ENCODE peak calls at places on chromosomes 2 and 18, in eight cellular contexts. One of them, this sample, is unnamed.

GRCh38 chr2:71631411-71631931 is 178.1 kb downstream of the DYSF start:
- DNase-seq in right atrium auricular region: no peak
- DNase-seq in ovary: no peak
- DNase-seq in small intestine: no peak
- DNase-seq in NT2/D1: no peak
- DNase-seq in A673: no peak
- DNase-seq in trophoblast cell: no peak
- DNase-seq in SJSA1: peak; percentile 63
- DNase-seq in this sample: no peak

GRCh38 chr2:105502625-105503334 is 103.9 kb upstream of the FHL2 start:
- DNase-seq in right atrium auricular region: no peak
- DNase-seq in ovary: no peak
- DNase-seq in small intestine: no peak
- DNase-seq in NT2/D1: peak; percentile 40
- DNase-seq in A673: no peak
- DNase-seq in trophoblast cell: no peak
- DNase-seq in SJSA1: no peak
- DNase-seq in this sample: no peak

GRCh38 chr2:44184106-44184505 is 15.4 kb downstream of the PPM1B start:
- DNase-seq in right atrium auricular region: no peak
- DNase-seq in ovary: no peak
- DNase-seq in small intestine: peak; percentile 15
- DNase-seq in NT2/D1: no peak
- DNase-seq in A673: no peak
- DNase-seq in trophoblast cell: no peak
- DNase-seq in SJSA1: no peak
- DNase-seq in this sample: no peak

GRCh38 chr2:233919938-233920337 is 2.8 kb downstream of the TRPM8 start:
- DNase-seq in right atrium auricular region: no peak
- DNase-seq in ovary: no peak
- DNase-seq in small intestine: no peak
- DNase-seq in NT2/D1: no peak
- DNase-seq in A673: peak; percentile 58
- DNase-seq in trophoblast cell: no peak
- DNase-seq in SJSA1: no peak
- DNase-seq in this sample: no peak

GRCh38 chr2:163692611-163693482 is 43.0 kb downstream of the FIGN start:
- DNase-seq in right atrium auricular region: no peak
- DNase-seq in ovary: no peak
- DNase-seq in small intestine: no peak
- DNase-seq in NT2/D1: no peak
- DNase-seq in A673: no peak
- DNase-seq in trophoblast cell: no peak
- DNase-seq in SJSA1: peak; percentile 25
- DNase-seq in this sample: no peak

GRCh38 chr2:53859354-53860159 is at the start of gene GPR75:
- DNase-seq in right atrium auricular region: no peak
- DNase-seq in ovary: peak; percentile 58
- DNase-seq in small intestine: peak; percentile 9
- DNase-seq in NT2/D1: no peak
- DNase-seq in A673: no peak
- DNase-seq in trophoblast cell: no peak
- DNase-seq in SJSA1: no peak
- DNase-seq in this sample: peak; percentile 64

GRCh38 chr2:148577845-148578492 is 66.6 kb upstream of the EPC2 start:
- DNase-seq in right atrium auricular region: no peak
- DNase-seq in ovary: no peak
- DNase-seq in small intestine: no peak
- DNase-seq in NT2/D1: peak; percentile 81
- DNase-seq in A673: no peak
- DNase-seq in trophoblast cell: no peak
- DNase-seq in SJSA1: no peak
- DNase-seq in this sample: no peak

GRCh38 chr2:212858496-212858895 is 292.9 kb downstream of the IKZF2 start:
- DNase-seq in right atrium auricular region: no peak
- DNase-seq in ovary: no peak
- DNase-seq in small intestine: no peak
- DNase-seq in NT2/D1: no peak
- DNase-seq in A673: no peak
- DNase-seq in trophoblast cell: no peak
- DNase-seq in SJSA1: no peak
- DNase-seq in this sample: no peak

GRCh38 chr18:79064228-79064627 is 5.0 kb upstream of the ATP9B start:
- DNase-seq in right atrium auricular region: no peak
- DNase-seq in ovary: no peak
- DNase-seq in small intestine: no peak
- DNase-seq in NT2/D1: no peak
- DNase-seq in A673: no peak
- DNase-seq in trophoblast cell: no peak
- DNase-seq in SJSA1: no peak
- DNase-seq in this sample: no peak

GRCh38 chr18:11035814-11036213 is 113.6 kb downstream of the PIEZO2 start:
- DNase-seq in right atrium auricular region: no peak
- DNase-seq in ovary: no peak
- DNase-seq in small intestine: no peak
- DNase-seq in NT2/D1: no peak
- DNase-seq in A673: no peak
- DNase-seq in trophoblast cell: no peak
- DNase-seq in SJSA1: no peak
- DNase-seq in this sample: no peak

GRCh38 chr18:68803371-68803770 is 5.5 kb downstream of the CCDC102B start:
- DNase-seq in right atrium auricular region: no peak
- DNase-seq in ovary: no peak
- DNase-seq in small intestine: no peak
- DNase-seq in NT2/D1: no peak
- DNase-seq in A673: peak; percentile 37
- DNase-seq in trophoblast cell: no peak
- DNase-seq in SJSA1: no peak
- DNase-seq in this sample: peak; percentile 26

GRCh38 chr2:144198116-144198515 is 321.8 kb downstream of the ZEB2 start:
- DNase-seq in right atrium auricular region: no peak
- DNase-seq in ovary: no peak
- DNase-seq in small intestine: peak; percentile 80
- DNase-seq in NT2/D1: no peak
- DNase-seq in A673: peak; percentile 45
- DNase-seq in trophoblast cell: peak; percentile 24
- DNase-seq in SJSA1: peak; percentile 12
- DNase-seq in this sample: no peak

GRCh38 chr2:113974727-113975126 is 84.8 kb downstream of the ACTR3 start:
- DNase-seq in right atrium auricular region: no peak
- DNase-seq in ovary: no peak
- DNase-seq in small intestine: no peak
- DNase-seq in NT2/D1: no peak
- DNase-seq in A673: no peak
- DNase-seq in trophoblast cell: no peak
- DNase-seq in SJSA1: no peak
- DNase-seq in this sample: no peak

GRCh38 chr2:232485333-232485756 is 2.3 kb downstream of the ECEL1 start:
- DNase-seq in right atrium auricular region: no peak
- DNase-seq in ovary: no peak
- DNase-seq in small intestine: no peak
- DNase-seq in NT2/D1: no peak
- DNase-seq in A673: no peak
- DNase-seq in trophoblast cell: no peak
- DNase-seq in SJSA1: no peak
- DNase-seq in this sample: no peak

GRCh38 chr2:119659601-119660342 is 19.2 kb upstream of the TMEM177 start:
- DNase-seq in right atrium auricular region: no peak
- DNase-seq in ovary: no peak
- DNase-seq in small intestine: peak; percentile 49
- DNase-seq in NT2/D1: no peak
- DNase-seq in A673: peak; percentile 54
- DNase-seq in trophoblast cell: peak; percentile 61
- DNase-seq in SJSA1: peak; percentile 16
- DNase-seq in this sample: peak; percentile 63

DNA sequence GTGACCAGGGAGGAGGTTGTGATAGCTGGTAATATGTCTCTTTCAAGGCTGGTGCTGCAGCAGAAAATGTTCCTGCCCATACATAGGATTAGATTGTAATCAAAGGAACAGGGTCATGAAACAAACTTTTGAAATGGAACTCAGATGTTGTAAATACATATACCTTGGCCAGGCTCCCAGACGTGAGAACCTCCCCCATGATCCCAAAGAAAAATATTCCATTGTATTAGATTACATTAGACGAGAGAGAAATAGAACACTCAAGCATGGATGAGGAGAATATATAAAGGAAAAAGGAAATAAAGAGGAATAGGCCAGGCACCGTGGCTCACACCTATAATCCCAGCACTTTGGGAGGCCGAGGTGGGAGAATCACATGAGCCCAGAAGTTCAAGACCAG is 52.6 kb downstream of the RPL37A start:
- DNase-seq in right atrium auricular region: no peak
- DNase-seq in ovary: no peak
- DNase-seq in small intestine: peak; percentile 53
- DNase-seq in NT2/D1: no peak
- DNase-seq in A673: no peak
- DNase-seq in trophoblast cell: no peak
- DNase-seq in SJSA1: no peak
- DNase-seq in this sample: peak; percentile 57
- H3K4me1 ChIP-seq in right atrium auricular region: no peaks in the 10 kb centered on the region
- H3K4me1 ChIP-seq in ovary: peaks cover 9% of the 10 kb centered on the region
- H3K4me1 ChIP-seq in small intestine: no peaks in the 10 kb centered on the region
- H3K4me1 ChIP-seq in NT2/D1: peaks cover 5% of the 10 kb centered on the region
- H3K4me1 ChIP-seq in A673: peaks cover 54% of the 10 kb centered on the region
- H3K4me1 ChIP-seq in trophoblast cell: peaks cover 6% of the 10 kb centered on the region
- H3K4me1 ChIP-seq in SJSA1: peaks cover 16% of the 10 kb centered on the region
- H3K4me1 ChIP-seq in this sample: peaks cover 41% of the 10 kb centered on the region

GRCh38 chr2:16629044-16629443 is 36.6 kb downstream of the CYRIA start:
- DNase-seq in right atrium auricular region: no peak
- DNase-seq in ovary: no peak
- DNase-seq in small intestine: no peak
- DNase-seq in NT2/D1: no peak
- DNase-seq in A673: no peak
- DNase-seq in trophoblast cell: no peak
- DNase-seq in SJSA1: no peak
- DNase-seq in this sample: no peak
- H3K4me1 ChIP-seq in right atrium auricular region: no peaks in the 10 kb centered on the region
- H3K4me1 ChIP-seq in ovary: peaks cover 30% of the 10 kb centered on the region
- H3K4me1 ChIP-seq in small intestine: no peaks in the 10 kb centered on the region
- H3K4me1 ChIP-seq in NT2/D1: peaks cover 6% of the 10 kb centered on the region
- H3K4me1 ChIP-seq in A673: peaks cover 100% of the 10 kb centered on the region
- H3K4me1 ChIP-seq in trophoblast cell: peaks cover 8% of the 10 kb centered on the region
- H3K4me1 ChIP-seq in SJSA1: no peaks in the 10 kb centered on the region
- H3K4me1 ChIP-seq in this sample: peaks cover 11% of the 10 kb centered on the region

GRCh38 chr2:172437419-172438063 is 10.2 kb downstream of the ITGA6 start:
- DNase-seq in right atrium auricular region: no peak
- DNase-seq in ovary: no peak
- DNase-seq in small intestine: peak; percentile 5
- DNase-seq in NT2/D1: no peak
- DNase-seq in A673: no peak
- DNase-seq in trophoblast cell: no peak
- DNase-seq in SJSA1: no peak
- DNase-seq in this sample: no peak

GRCh38 chr2:172435608-172435911 is 8.2 kb downstream of the ITGA6 start:
- DNase-seq in right atrium auricular region: no peak
- DNase-seq in ovary: no peak
- DNase-seq in small intestine: no peak
- DNase-seq in NT2/D1: no peak
- DNase-seq in A673: no peak
- DNase-seq in trophoblast cell: no peak
- DNase-seq in SJSA1: no peak
- DNase-seq in this sample: no peak

GRCh38 chr2:172434821-172435607 is 7.6 kb downstream of the ITGA6 start:
- DNase-seq in right atrium auricular region: no peak
- DNase-seq in ovary: no peak
- DNase-seq in small intestine: peak; percentile 59
- DNase-seq in NT2/D1: peak; percentile 54
- DNase-seq in A673: no peak
- DNase-seq in trophoblast cell: peak; percentile 55
- DNase-seq in SJSA1: peak; percentile 50
- DNase-seq in this sample: no peak

GRCh38 chr2:172438064-172438421 is 10.7 kb downstream of the ITGA6 start:
- DNase-seq in right atrium auricular region: no peak
- DNase-seq in ovary: no peak
- DNase-seq in small intestine: peak; percentile 20
- DNase-seq in NT2/D1: no peak
- DNase-seq in A673: no peak
- DNase-seq in trophoblast cell: peak; percentile 47
- DNase-seq in SJSA1: no peak
- DNase-seq in this sample: no peak

DNA sequence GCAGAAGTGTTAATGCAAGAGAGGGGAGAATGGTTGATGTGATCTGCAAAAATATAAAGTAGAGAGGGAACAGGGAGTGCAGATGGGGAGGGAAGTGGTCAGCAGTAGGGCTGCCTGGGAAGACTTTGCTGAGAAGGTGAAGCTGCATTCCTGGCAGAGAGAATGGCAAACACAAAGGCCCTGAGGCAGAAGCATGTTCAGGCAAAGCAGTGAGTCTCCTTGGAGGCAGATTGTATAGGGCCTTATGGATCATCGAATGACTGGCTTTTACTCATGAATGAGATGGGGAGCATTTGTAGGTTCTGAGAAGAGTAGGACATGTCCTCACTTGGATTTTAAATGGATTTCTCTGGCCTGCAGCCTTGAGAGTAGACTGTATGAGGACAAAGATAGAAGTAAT is 9.5 kb downstream of the ITGA6 start:
- DNase-seq in right atrium auricular region: no peak
- DNase-seq in ovary: no peak
- DNase-seq in small intestine: peak; percentile 7
- DNase-seq in NT2/D1: no peak
- DNase-seq in A673: no peak
- DNase-seq in trophoblast cell: peak; percentile 52
- DNase-seq in SJSA1: no peak
- DNase-seq in this sample: no peak
- H3K4me1 ChIP-seq in right atrium auricular region: no peaks in the 10 kb centered on the region
- H3K4me1 ChIP-seq in ovary: no peaks in the 10 kb centered on the region
- H3K4me1 ChIP-seq in small intestine: peaks cover 37% of the 10 kb centered on the region
- H3K4me1 ChIP-seq in NT2/D1: peaks cover 7% of the 10 kb centered on the region
- H3K4me1 ChIP-seq in A673: peaks cover 38% of the 10 kb centered on the region
- H3K4me1 ChIP-seq in trophoblast cell: peaks cover 11% of the 10 kb centered on the region
- H3K4me1 ChIP-seq in SJSA1: peaks cover 53% of the 10 kb centered on the region
- H3K4me1 ChIP-seq in this sample: peaks cover 95% of the 10 kb centered on the region

GRCh38 chr2:29224693-29225551 is 109.7 kb downstream of the CLIP4 start:
- DNase-seq in right atrium auricular region: no peak
- DNase-seq in ovary: peak; percentile 21
- DNase-seq in small intestine: no peak
- DNase-seq in NT2/D1: no peak
- DNase-seq in A673: no peak
- DNase-seq in trophoblast cell: no peak
- DNase-seq in SJSA1: no peak
- DNase-seq in this sample: no peak

GRCh38 chr2:29225814-29226213 is 110.6 kb downstream of the CLIP4 start:
- DNase-seq in right atrium auricular region: no peak
- DNase-seq in ovary: peak; percentile 9
- DNase-seq in small intestine: no peak
- DNase-seq in NT2/D1: no peak
- DNase-seq in A673: no peak
- DNase-seq in trophoblast cell: no peak
- DNase-seq in SJSA1: no peak
- DNase-seq in this sample: no peak

GRCh38 chr2:29222381-29223179 is 107.4 kb downstream of the CLIP4 start:
- DNase-seq in right atrium auricular region: no peak
- DNase-seq in ovary: no peak
- DNase-seq in small intestine: no peak
- DNase-seq in NT2/D1: no peak
- DNase-seq in A673: no peak
- DNase-seq in trophoblast cell: no peak
- DNase-seq in SJSA1: no peak
- DNase-seq in this sample: no peak

GRCh38 chr2:29223851-29224692 is 108.9 kb downstream of the CLIP4 start:
- DNase-seq in right atrium auricular region: peak; percentile 60
- DNase-seq in ovary: peak; percentile 11
- DNase-seq in small intestine: no peak
- DNase-seq in NT2/D1: no peak
- DNase-seq in A673: peak; percentile 66
- DNase-seq in trophoblast cell: peak; percentile 33
- DNase-seq in SJSA1: peak; percentile 14
- DNase-seq in this sample: peak; percentile 20

GRCh38 chr2:29223257-29223656 is 108.0 kb downstream of the CLIP4 start:
- DNase-seq in right atrium auricular region: no peak
- DNase-seq in ovary: peak; percentile 13
- DNase-seq in small intestine: no peak
- DNase-seq in NT2/D1: no peak
- DNase-seq in A673: no peak
- DNase-seq in trophoblast cell: no peak
- DNase-seq in SJSA1: no peak
- DNase-seq in this sample: no peak
- H3K4me1 ChIP-seq in right atrium auricular region: no peaks in the 10 kb centered on the region
- H3K4me1 ChIP-seq in ovary: no peaks in the 10 kb centered on the region
- H3K4me1 ChIP-seq in small intestine: no peaks in the 10 kb centered on the region
- H3K4me1 ChIP-seq in NT2/D1: no peaks in the 10 kb centered on the region
- H3K4me1 ChIP-seq in A673: peaks cover 9% of the 10 kb centered on the region
- H3K4me1 ChIP-seq in trophoblast cell: peaks cover 4% of the 10 kb centered on the region
- H3K4me1 ChIP-seq in SJSA1: peaks cover 6% of the 10 kb centered on the region
- H3K4me1 ChIP-seq in this sample: no peaks in the 10 kb centered on the region